ENCODE peak calls at places on chromosomes 13 and 19, in four cellular contexts. One of them, this sample, is unnamed.

GRCh38 chr19:49497047-49497789 is 984 bp downstream of the RPS11 start:
- DNase-seq in fibroblast of pulmonary artery: peak; percentile 63
- DNase-seq in left colon: peak; percentile 87
- DNase-seq in GM23248: peak; percentile 89
- DNase-seq in this sample: peak; percentile 86

GRCh38 chr13:39257642-39258041 is 219.4 kb downstream of the NHLRC3 start:
- DNase-seq in left colon: no peak
- DNase-seq in fibroblast of pulmonary artery: no peak
- DNase-seq in GM23248: no peak
- DNase-seq in this sample: no peak

GRCh38 chr13:33904431-33904830 is 86.5 kb downstream of the RFC3 start:
- DNase-seq in GM23248: no peak
- DNase-seq in left colon: no peak
- DNase-seq in fibroblast of pulmonary artery: no peak
- DNase-seq in this sample: no peak

GRCh38 chr13:97347255-97347653 is 86.7 kb upstream of the RAP2A start:
- DNase-seq in fibroblast of pulmonary artery: no peak
- DNase-seq in GM23248: no peak
- DNase-seq in left colon: no peak
- DNase-seq in this sample: no peak

GRCh38 chr19:336067-336614 is 8.5 kb downstream of the MIER2 start:
- DNase-seq in left colon: no peak
- DNase-seq in fibroblast of pulmonary artery: no peak
- DNase-seq in GM23248: no peak
- DNase-seq in this sample: no peak

GRCh38 chr13:45055198-45055901 is 65.0 kb upstream of the GTF2F2 start:
- DNase-seq in fibroblast of pulmonary artery: peak; percentile 88
- DNase-seq in GM23248: peak; percentile 97
- DNase-seq in left colon: no peak
- DNase-seq in this sample: no peak

GRCh38 chr19:12872941-12873890 is 8.0 kb downstream of the DNASE2 start:
- DNase-seq in GM23248: peak; percentile 57
- DNase-seq in left colon: peak; percentile 87
- DNase-seq in fibroblast of pulmonary artery: peak; percentile 75
- DNase-seq in this sample: peak; percentile 74

GRCh38 chr13:33441015-33441414 is 155.5 kb upstream of the STARD13 start:
- DNase-seq in left colon: peak; percentile 37
- DNase-seq in GM23248: peak; percentile 37
- DNase-seq in fibroblast of pulmonary artery: peak; percentile 53
- DNase-seq in this sample: no peak

GRCh38 chr19:2446390-2446789 is 10.4 kb downstream of the LMNB2 start:
- DNase-seq in fibroblast of pulmonary artery: no peak
- DNase-seq in GM23248: no peak
- DNase-seq in left colon: no peak
- DNase-seq in this sample: peak; percentile 86

GRCh38 chr13:43597599-43597945 is 189.2 kb downstream of the ENOX1 start:
- DNase-seq in left colon: no peak
- DNase-seq in fibroblast of pulmonary artery: no peak
- DNase-seq in GM23248: no peak
- DNase-seq in this sample: no peak

GRCh38 chr13:66210677-66211076 is 1019.5 kb downstream of the PCDH9 start:
- DNase-seq in GM23248: peak; percentile 5
- DNase-seq in left colon: no peak
- DNase-seq in fibroblast of pulmonary artery: peak; percentile 91
- DNase-seq in this sample: no peak

GRCh38 chr19:2227415-2228156 is 8.5 kb downstream of the PLEKHJ1 start:
- DNase-seq in left colon: peak; percentile 56
- DNase-seq in GM23248: no peak
- DNase-seq in fibroblast of pulmonary artery: no peak
- DNase-seq in this sample: peak; percentile 99